ENCODE peak calls at places on chromosomes 3 and 15, in eight cellular contexts. One of them, this sample, is unnamed.

GRCh38 chr3:58884457-58884856 is 165.4 kb downstream of the CFAP20DC start:
- DNase-seq in GM23338: no peak
- DNase-seq in KBM-7: no peak
- DNase-seq in GM12865: no peak
- DNase-seq in Daoy: no peak
- DNase-seq in fibroblast of lung: no peak
- DNase-seq in WTC11: no peak
- DNase-seq in Right ventricle myocardium superior: no peak
- DNase-seq in this sample: no peak

GRCh38 chr3:189160519-189161309 is 11.1 kb upstream of the TPRG1 start:
- DNase-seq in GM23338: peak
- DNase-seq in KBM-7: no peak
- DNase-seq in GM12865: no peak
- DNase-seq in Daoy: no peak
- DNase-seq in fibroblast of lung: no peak
- DNase-seq in WTC11: no peak
- DNase-seq in Right ventricle myocardium superior: no peak
- DNase-seq in this sample: no peak

GRCh38 chr15:24857777-24858176 is 97.0 kb upstream of the SNRPN start:
- DNase-seq in GM23338: peak
- DNase-seq in KBM-7: no peak
- DNase-seq in GM12865: no peak
- DNase-seq in Daoy: peak
- DNase-seq in fibroblast of lung: peak
- DNase-seq in WTC11: no peak
- DNase-seq in Right ventricle myocardium superior: no peak
- DNase-seq in this sample: no peak

GRCh38 chr3:153881201-153881600 is 240.0 kb upstream of the ARHGEF26 start:
- DNase-seq in GM23338: no peak
- DNase-seq in KBM-7: no peak
- DNase-seq in GM12865: no peak
- DNase-seq in Daoy: no peak
- DNase-seq in fibroblast of lung: peak
- DNase-seq in WTC11: no peak
- DNase-seq in Right ventricle myocardium superior: no peak
- DNase-seq in this sample: no peak

GRCh38 chr3:165852710-165853109 is 15.5 kb upstream of the BCHE start:
- DNase-seq in GM23338: no peak
- DNase-seq in KBM-7: no peak
- DNase-seq in GM12865: no peak
- DNase-seq in Daoy: no peak
- DNase-seq in fibroblast of lung: peak
- DNase-seq in WTC11: no peak
- DNase-seq in Right ventricle myocardium superior: no peak
- DNase-seq in this sample: no peak

GRCh38 chr15:77753238-77753873 is 120.6 kb upstream of the LINGO1 start:
- DNase-seq in GM23338: peak
- DNase-seq in KBM-7: peak
- DNase-seq in GM12865: peak
- DNase-seq in Daoy: peak
- DNase-seq in fibroblast of lung: peak
- DNase-seq in WTC11: peak
- DNase-seq in Right ventricle myocardium superior: no peak
- DNase-seq in this sample: no peak

GRCh38 chr3:32077260-32078084 is 28.9 kb upstream of the GPD1L start:
- DNase-seq in GM23338: peak
- DNase-seq in KBM-7: no peak
- DNase-seq in GM12865: no peak
- DNase-seq in Daoy: peak
- DNase-seq in fibroblast of lung: no peak
- DNase-seq in WTC11: peak
- DNase-seq in Right ventricle myocardium superior: no peak
- DNase-seq in this sample: no peak

GRCh38 chr15:83283813-83284562 is 476 bp downstream of the BNC1 start:
- DNase-seq in GM23338: peak
- DNase-seq in KBM-7: no peak
- DNase-seq in GM12865: no peak
- DNase-seq in Daoy: peak
- DNase-seq in fibroblast of lung: peak
- DNase-seq in WTC11: peak
- DNase-seq in Right ventricle myocardium superior: no peak
- DNase-seq in this sample: no peak

GRCh38 chr3:32484437-32484836 is 18.2 kb downstream of the CMTM6 start:
- DNase-seq in GM23338: no peak
- DNase-seq in KBM-7: peak
- DNase-seq in GM12865: no peak
- DNase-seq in Daoy: no peak
- DNase-seq in fibroblast of lung: no peak
- DNase-seq in WTC11: no peak
- DNase-seq in Right ventricle myocardium superior: no peak
- DNase-seq in this sample: no peak

GRCh38 chr15:66293085-66293418 is 316 bp upstream of the DIS3L start:
- DNase-seq in GM23338: no peak
- DNase-seq in KBM-7: no peak
- DNase-seq in GM12865: no peak
- DNase-seq in Daoy: no peak
- DNase-seq in fibroblast of lung: no peak
- DNase-seq in WTC11: no peak
- DNase-seq in Right ventricle myocardium superior: no peak
- DNase-seq in this sample: no peak

GRCh38 chr3:195388380-195388779 is 54.4 kb downstream of the ACAP2 start:
- DNase-seq in GM23338: no peak
- DNase-seq in KBM-7: no peak
- DNase-seq in GM12865: no peak
- DNase-seq in Daoy: no peak
- DNase-seq in fibroblast of lung: no peak
- DNase-seq in WTC11: no peak
- DNase-seq in Right ventricle myocardium superior: no peak
- DNase-seq in this sample: no peak